ENCODE peak calls at places on chromosomes 1 and 21, in six cellular contexts. P is ovary, Z is fibroblast of pulmonary artery, K is uterus, T is spleen, X is NB4. R is an unnamed sample.

GRCh38 chr1:54016343-54017282 is 1.4 kb downstream of the LDLRAD1 start:
- DNase-seq in P (peak), Z (peak), K (no peak), T (no peak), X (peak), R (no peak)

GRCh38 chr1:173195596-173196088 is 11.5 kb downstream of the TNFSF4 start:
- DNase-seq in P (no peak), Z (no peak), K (no peak), T (peak), X (no peak), R (peak)

GRCh38 chr1:108813326-108813725 is 43.6 kb downstream of the AKNAD1 start:
- DNase-seq in P (no peak), Z (no peak), K (no peak), T (no peak), X (no peak), R (no peak)

GRCh38 chr1:185808675-185809074 is 74.5 kb downstream of the HMCN1 start:
- DNase-seq in P (no peak), Z (peak), K (no peak), T (no peak), X (no peak), R (no peak)

GRCh38 chr1:216330262-216330661 is 93.0 kb downstream of the USH2A start:
- DNase-seq in P (no peak), Z (peak), K (no peak), T (no peak), X (no peak), R (no peak)

GRCh38 chr1:7384121-7384520 is 387.0 kb upstream of the VAMP3 start:
- DNase-seq in P (no peak), Z (no peak), K (peak), T (peak), X (no peak), R (no peak)

GRCh38 chr1:935751-936231 is 12.1 kb downstream of the SAMD11 start:
- DNase-seq in P (no peak), Z (no peak), K (no peak), T (no peak), X (no peak), R (no peak)

GRCh38 chr1:101317590-101317989 is 80.8 kb downstream of the S1PR1 start:
- DNase-seq in P (no peak), Z (no peak), K (no peak), T (no peak), X (peak), R (peak)

GRCh38 chr1:63663301-63663700 is 70.1 kb downstream of the PGM1 start:
- DNase-seq in P (no peak), Z (no peak), K (no peak), T (no peak), X (no peak), R (no peak)

GRCh38 chr1:187744665-187745064 is 915.9 kb downstream of the PLA2G4A start:
- DNase-seq in P (no peak), Z (no peak), K (no peak), T (no peak), X (no peak), R (no peak)

GRCh38 chr1:8213676-8214075 is 104.2 kb upstream of the SLC45A1 start:
- DNase-seq in P (no peak), Z (no peak), K (no peak), T (no peak), X (no peak), R (no peak)

GRCh38 chr1:106978477-106979322 is 77.8 kb upstream of the PRMT6 start:
- DNase-seq in P (no peak), Z (peak), K (no peak), T (no peak), X (peak), R (no peak)

GRCh38 chr21:29849735-29850176 is 90.0 kb downstream of the GRIK1 start:
- DNase-seq in P (peak), Z (peak), K (no peak), T (no peak), X (peak), R (peak)

GRCh38 chr1:12006167-12006921 is 13.0 kb upstream of the MIIP start:
- DNase-seq in P (no peak), Z (no peak), K (no peak), T (no peak), X (no peak), R (no peak)

GRCh38 chr1:161487483-161487827 is 17.8 kb upstream of the FCGR2A start:
- DNase-seq in P (no peak), Z (peak), K (peak), T (no peak), X (no peak), R (no peak)

GRCh38 chr1:60102691-60103090 is 29.1 kb upstream of the C1orf87 start:
- DNase-seq in P (no peak), Z (no peak), K (no peak), T (no peak), X (no peak), R (no peak)

GRCh38 chr1:198681247-198681646 is 42.4 kb downstream of the PTPRC start:
- DNase-seq in P (no peak), Z (peak), K (no peak), T (no peak), X (peak), R (no peak)

GRCh38 chr1:20143734-20144565 is 4.8 kb downstream of the PLA2G2F start:
- DNase-seq in P (no peak), Z (no peak), K (no peak), T (no peak), X (no peak), R (no peak)

GRCh38 chr1:234907585-234908457 is 220.8 kb downstream of the TOMM20 start:
- DNase-seq in P (no peak), Z (peak), K (no peak), T (no peak), X (no peak), R (no peak)

DNA sequence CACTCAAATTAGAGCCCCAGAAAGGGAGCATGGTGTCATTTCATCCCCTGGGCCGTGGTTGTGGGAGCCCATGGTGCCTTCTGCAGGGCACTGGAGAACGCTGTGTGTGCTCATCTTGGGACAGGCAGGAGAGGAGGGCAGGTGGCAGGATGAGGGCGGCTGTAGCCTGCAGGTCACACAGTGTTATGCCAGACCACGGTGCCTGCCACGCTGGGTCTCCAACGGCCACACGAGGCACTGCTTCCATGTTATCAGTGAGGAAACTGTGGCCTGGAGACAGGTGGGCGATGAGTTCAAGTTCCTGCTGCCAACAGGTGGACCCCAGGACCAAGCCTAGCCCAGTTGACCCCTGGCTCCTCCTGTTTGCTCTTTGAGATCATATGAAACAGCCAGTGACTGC is 21.0 kb downstream of the ABCG1 start:
- DNase-seq in P (no peak), Z (no peak), K (no peak), T (no peak), X (no peak), R (peak)
- TF ChIP-seq CTCF in P (no peak), Z (no peak), K (no peak), T (no peak), X (no peak), R (no peak)

GRCh38 chr1:46546210-46546609 is 5.2 kb downstream of the KNCN start:
- DNase-seq in P (no peak), Z (no peak), K (no peak), T (peak), X (no peak), R (no peak)

GRCh38 chr1:46545784-46546183 is 5.7 kb downstream of the KNCN start:
- DNase-seq in P (no peak), Z (no peak), K (no peak), T (no peak), X (no peak), R (no peak)

GRCh38 chr1:46549697-46550681 is 1.5 kb downstream of the KNCN start:
- DNase-seq in P (no peak), Z (peak), K (no peak), T (peak), X (peak), R (peak)

GRCh38 chr1:46544561-46545240 is 6.7 kb downstream of the KNCN start:
- DNase-seq in P (no peak), Z (no peak), K (no peak), T (peak), X (no peak), R (no peak)

DNA sequence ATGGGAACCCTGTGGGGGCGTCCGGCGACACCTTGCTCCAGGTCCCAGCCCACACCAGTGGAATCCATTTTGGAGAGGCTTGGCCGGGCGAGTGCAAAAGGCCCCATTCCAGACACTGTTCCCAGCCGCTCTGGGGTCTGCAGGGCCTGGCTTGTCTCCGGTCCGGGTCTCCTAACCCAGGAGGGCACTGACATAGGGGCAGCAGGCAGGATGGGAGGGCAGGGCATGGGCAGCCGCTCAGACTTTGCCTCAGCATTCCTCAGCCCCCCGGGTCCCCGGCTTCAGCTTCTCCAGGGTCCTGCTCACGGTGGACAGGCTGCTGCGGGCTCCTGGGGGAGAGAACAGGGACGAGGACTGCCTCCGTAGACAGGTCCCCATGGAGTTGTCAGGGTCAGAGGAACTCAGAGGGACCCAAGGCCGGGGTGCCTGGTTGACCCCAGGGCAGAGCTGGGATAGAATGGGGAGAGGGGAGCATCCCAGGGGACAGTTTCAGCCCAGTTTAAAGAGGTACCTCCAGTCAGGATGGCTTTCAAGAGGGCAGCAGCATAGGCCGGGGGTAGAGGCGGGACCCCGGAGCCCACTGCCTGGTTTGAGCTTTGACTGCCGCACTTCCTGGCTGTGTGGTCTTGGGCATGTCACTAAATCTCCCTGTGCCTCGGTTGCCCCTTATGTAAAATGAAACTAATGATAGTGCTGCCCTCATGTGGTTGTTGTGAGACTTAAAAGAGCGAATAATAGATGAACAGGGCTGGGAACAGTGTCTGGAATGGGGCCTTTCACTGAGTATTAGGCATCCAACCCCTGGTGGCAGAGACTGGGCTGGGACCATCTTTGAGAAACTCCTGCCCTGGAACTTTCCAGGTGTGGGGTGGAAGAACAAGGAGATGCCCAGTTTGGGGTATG is 3.7 kb downstream of the KNCN start:
- DNase-seq in P (no peak), Z (peak), K (no peak), T (peak), X (peak), R (peak)
- TF ChIP-seq CTCF in P (no peak), Z (peak), K (peak), T (no peak), X (peak), R (peak)

GRCh38 chr21:17611414-17612022 is 1.2 kb downstream of the BTG3 start:
- DNase-seq in P (peak), Z (peak), K (peak), T (peak), X (peak), R (peak)
- TF ChIP-seq CTCF in P (peak), Z (no peak), K (no peak), T (no peak), X (no peak), R (no peak)

GRCh38 chr1:241408170-241408569 is 51.2 kb upstream of the RGS7 start:
- DNase-seq in P (no peak), Z (peak), K (no peak), T (no peak), X (peak), R (no peak)
- TF ChIP-seq CTCF in P (no peak), Z (no peak), K (no peak), T (no peak), X (no peak), R (no peak)